ENCODE peak calls at places on chromosomes 6 and 20, in five cellular contexts. One of them, this sample, is unnamed.

GRCh38 chr6:147203311-147204059 is 732 bp upstream of the STXBP5 start:
- DNase-seq in fibroblast of mammary gland: peak
- DNase-seq in hepatic stellate cell: peak
- DNase-seq in stimulated activated CD4-positive, alpha-beta T cell treated with anti-CD3 and anti-CD28 coated beads, Interleukin-1b, Interleukin-23, amount 100 ng/mL, for 1 hour: peak
- DNase-seq in amniotic stem cell: no peak
- DNase-seq in this sample: peak

GRCh38 chr20:13009682-13010406 is 1.1 kb downstream of the SPTLC3 start:
- DNase-seq in fibroblast of mammary gland: peak
- DNase-seq in hepatic stellate cell: peak
- DNase-seq in stimulated activated CD4-positive, alpha-beta T cell treated with anti-CD3 and anti-CD28 coated beads, Interleukin-1b, Interleukin-23, amount 100 ng/mL, for 1 hour: no peak
- DNase-seq in amniotic stem cell: peak
- DNase-seq in this sample: no peak

GRCh38 chr6:47141166-47141565 is 99.0 kb upstream of the ADGRF1 start:
- DNase-seq in fibroblast of mammary gland: peak
- DNase-seq in hepatic stellate cell: no peak
- DNase-seq in stimulated activated CD4-positive, alpha-beta T cell treated with anti-CD3 and anti-CD28 coated beads, Interleukin-1b, Interleukin-23, amount 100 ng/mL, for 1 hour: no peak
- DNase-seq in amniotic stem cell: no peak
- DNase-seq in this sample: no peak

GRCh38 chr6:5679271-5679670 is 327.5 kb downstream of the NRN1 start:
- DNase-seq in fibroblast of mammary gland: no peak
- DNase-seq in hepatic stellate cell: no peak
- DNase-seq in stimulated activated CD4-positive, alpha-beta T cell treated with anti-CD3 and anti-CD28 coated beads, Interleukin-1b, Interleukin-23, amount 100 ng/mL, for 1 hour: no peak
- DNase-seq in amniotic stem cell: no peak
- DNase-seq in this sample: no peak

GRCh38 chr6:27902335-27903314 is 9.6 kb downstream of the OR2B2 start:
- DNase-seq in fibroblast of mammary gland: peak
- DNase-seq in hepatic stellate cell: peak
- DNase-seq in stimulated activated CD4-positive, alpha-beta T cell treated with anti-CD3 and anti-CD28 coated beads, Interleukin-1b, Interleukin-23, amount 100 ng/mL, for 1 hour: peak
- DNase-seq in amniotic stem cell: peak
- DNase-seq in this sample: peak

GRCh38 chr6:155958550-155958949 is 502.9 kb upstream of the NOX3 start:
- DNase-seq in fibroblast of mammary gland: no peak
- DNase-seq in hepatic stellate cell: no peak
- DNase-seq in stimulated activated CD4-positive, alpha-beta T cell treated with anti-CD3 and anti-CD28 coated beads, Interleukin-1b, Interleukin-23, amount 100 ng/mL, for 1 hour: no peak
- DNase-seq in amniotic stem cell: no peak
- DNase-seq in this sample: no peak

GRCh38 chr6:87277123-87277522 is 45.3 kb upstream of the SMIM8 start:
- DNase-seq in fibroblast of mammary gland: peak
- DNase-seq in hepatic stellate cell: no peak
- DNase-seq in stimulated activated CD4-positive, alpha-beta T cell treated with anti-CD3 and anti-CD28 coated beads, Interleukin-1b, Interleukin-23, amount 100 ng/mL, for 1 hour: no peak
- DNase-seq in amniotic stem cell: no peak
- DNase-seq in this sample: peak

GRCh38 chr6:14925025-14925595 is 320.8 kb upstream of the JARID2 start:
- DNase-seq in fibroblast of mammary gland: no peak
- DNase-seq in hepatic stellate cell: no peak
- DNase-seq in stimulated activated CD4-positive, alpha-beta T cell treated with anti-CD3 and anti-CD28 coated beads, Interleukin-1b, Interleukin-23, amount 100 ng/mL, for 1 hour: no peak
- DNase-seq in amniotic stem cell: no peak
- DNase-seq in this sample: peak

GRCh38 chr6:30646450-30647038 is 389 bp upstream of the C6orf136 start:
- DNase-seq in fibroblast of mammary gland: peak
- DNase-seq in hepatic stellate cell: peak
- DNase-seq in stimulated activated CD4-positive, alpha-beta T cell treated with anti-CD3 and anti-CD28 coated beads, Interleukin-1b, Interleukin-23, amount 100 ng/mL, for 1 hour: no peak
- DNase-seq in amniotic stem cell: no peak
- DNase-seq in this sample: no peak

GRCh38 chr20:33707668-33708067 is 12.4 kb downstream of the PXMP4 start:
- DNase-seq in fibroblast of mammary gland: no peak
- DNase-seq in hepatic stellate cell: no peak
- DNase-seq in stimulated activated CD4-positive, alpha-beta T cell treated with anti-CD3 and anti-CD28 coated beads, Interleukin-1b, Interleukin-23, amount 100 ng/mL, for 1 hour: no peak
- DNase-seq in amniotic stem cell: no peak
- DNase-seq in this sample: no peak

GRCh38 chr20:57514273-57514751 is 10.6 kb downstream of the CTCFL start:
- DNase-seq in fibroblast of mammary gland: peak
- DNase-seq in hepatic stellate cell: peak
- DNase-seq in stimulated activated CD4-positive, alpha-beta T cell treated with anti-CD3 and anti-CD28 coated beads, Interleukin-1b, Interleukin-23, amount 100 ng/mL, for 1 hour: no peak
- DNase-seq in amniotic stem cell: peak
- DNase-seq in this sample: no peak

GRCh38 chr20:13492001-13492480 is 146.7 kb downstream of the TASP1 start:
- DNase-seq in fibroblast of mammary gland: peak
- DNase-seq in hepatic stellate cell: no peak
- DNase-seq in stimulated activated CD4-positive, alpha-beta T cell treated with anti-CD3 and anti-CD28 coated beads, Interleukin-1b, Interleukin-23, amount 100 ng/mL, for 1 hour: no peak
- DNase-seq in amniotic stem cell: no peak
- DNase-seq in this sample: no peak

GRCh38 chr20:25087186-25087929 is 5.4 kb upstream of the VSX1 start:
- DNase-seq in fibroblast of mammary gland: no peak
- DNase-seq in hepatic stellate cell: no peak
- DNase-seq in stimulated activated CD4-positive, alpha-beta T cell treated with anti-CD3 and anti-CD28 coated beads, Interleukin-1b, Interleukin-23, amount 100 ng/mL, for 1 hour: no peak
- DNase-seq in amniotic stem cell: no peak
- DNase-seq in this sample: no peak

GRCh38 chr6:163054641-163055040 is 326.9 kb downstream of the PACRG start:
- DNase-seq in fibroblast of mammary gland: no peak
- DNase-seq in hepatic stellate cell: no peak
- DNase-seq in stimulated activated CD4-positive, alpha-beta T cell treated with anti-CD3 and anti-CD28 coated beads, Interleukin-1b, Interleukin-23, amount 100 ng/mL, for 1 hour: no peak
- DNase-seq in amniotic stem cell: no peak
- DNase-seq in this sample: no peak

GRCh38 chr6:75222261-75222660 is 16.4 kb upstream of the COL12A1 start:
- DNase-seq in fibroblast of mammary gland: no peak
- DNase-seq in hepatic stellate cell: no peak
- DNase-seq in stimulated activated CD4-positive, alpha-beta T cell treated with anti-CD3 and anti-CD28 coated beads, Interleukin-1b, Interleukin-23, amount 100 ng/mL, for 1 hour: no peak
- DNase-seq in amniotic stem cell: no peak
- DNase-seq in this sample: no peak

GRCh38 chr6:38262609-38263008 is 377.1 kb downstream of the BTBD9 start:
- DNase-seq in fibroblast of mammary gland: peak
- DNase-seq in hepatic stellate cell: no peak
- DNase-seq in stimulated activated CD4-positive, alpha-beta T cell treated with anti-CD3 and anti-CD28 coated beads, Interleukin-1b, Interleukin-23, amount 100 ng/mL, for 1 hour: no peak
- DNase-seq in amniotic stem cell: no peak
- DNase-seq in this sample: no peak

GRCh38 chr6:166824146-166824879 is 132.0 kb downstream of the RNASET2 start:
- DNase-seq in fibroblast of mammary gland: no peak
- DNase-seq in hepatic stellate cell: no peak
- DNase-seq in stimulated activated CD4-positive, alpha-beta T cell treated with anti-CD3 and anti-CD28 coated beads, Interleukin-1b, Interleukin-23, amount 100 ng/mL, for 1 hour: no peak
- DNase-seq in amniotic stem cell: no peak
- DNase-seq in this sample: no peak

GRCh38 chr20:57391439-57392129 is 388 bp downstream of the RBM38 start:
- DNase-seq in fibroblast of mammary gland: no peak
- DNase-seq in hepatic stellate cell: no peak
- DNase-seq in stimulated activated CD4-positive, alpha-beta T cell treated with anti-CD3 and anti-CD28 coated beads, Interleukin-1b, Interleukin-23, amount 100 ng/mL, for 1 hour: no peak
- DNase-seq in amniotic stem cell: no peak
- DNase-seq in this sample: peak

GRCh38 chr6:87029711-87030314 is 65.1 kb downstream of the CGA start:
- DNase-seq in fibroblast of mammary gland: peak
- DNase-seq in hepatic stellate cell: peak
- DNase-seq in stimulated activated CD4-positive, alpha-beta T cell treated with anti-CD3 and anti-CD28 coated beads, Interleukin-1b, Interleukin-23, amount 100 ng/mL, for 1 hour: no peak
- DNase-seq in amniotic stem cell: peak
- DNase-seq in this sample: peak

GRCh38 chr6:144244688-144245087 is 40.4 kb upstream of the UTRN start:
- DNase-seq in fibroblast of mammary gland: no peak
- DNase-seq in hepatic stellate cell: no peak
- DNase-seq in stimulated activated CD4-positive, alpha-beta T cell treated with anti-CD3 and anti-CD28 coated beads, Interleukin-1b, Interleukin-23, amount 100 ng/mL, for 1 hour: no peak
- DNase-seq in amniotic stem cell: no peak
- DNase-seq in this sample: no peak

GRCh38 chr20:23436681-23437080 is 2.8 kb upstream of the CSTL1 start:
- DNase-seq in fibroblast of mammary gland: no peak
- DNase-seq in hepatic stellate cell: no peak
- DNase-seq in stimulated activated CD4-positive, alpha-beta T cell treated with anti-CD3 and anti-CD28 coated beads, Interleukin-1b, Interleukin-23, amount 100 ng/mL, for 1 hour: no peak
- DNase-seq in amniotic stem cell: no peak
- DNase-seq in this sample: no peak

GRCh38 chr20:45450097-45450818 is 19.3 kb upstream of the WFDC2 start:
- DNase-seq in fibroblast of mammary gland: peak
- DNase-seq in hepatic stellate cell: peak
- DNase-seq in stimulated activated CD4-positive, alpha-beta T cell treated with anti-CD3 and anti-CD28 coated beads, Interleukin-1b, Interleukin-23, amount 100 ng/mL, for 1 hour: no peak
- DNase-seq in amniotic stem cell: no peak
- DNase-seq in this sample: peak

GRCh38 chr20:5544702-5545101 is 205.5 kb upstream of the SHLD1 start:
- DNase-seq in fibroblast of mammary gland: no peak
- DNase-seq in hepatic stellate cell: no peak
- DNase-seq in stimulated activated CD4-positive, alpha-beta T cell treated with anti-CD3 and anti-CD28 coated beads, Interleukin-1b, Interleukin-23, amount 100 ng/mL, for 1 hour: no peak
- DNase-seq in amniotic stem cell: no peak
- DNase-seq in this sample: no peak

GRCh38 chr20:36579996-36580545 is 6.7 kb downstream of the TGIF2 start:
- DNase-seq in fibroblast of mammary gland: peak
- DNase-seq in hepatic stellate cell: no peak
- DNase-seq in stimulated activated CD4-positive, alpha-beta T cell treated with anti-CD3 and anti-CD28 coated beads, Interleukin-1b, Interleukin-23, amount 100 ng/mL, for 1 hour: no peak
- DNase-seq in amniotic stem cell: no peak
- DNase-seq in this sample: no peak

GRCh38 chr6:39086294-39086693 is 28.7 kb downstream of the SAYSD1 start:
- DNase-seq in fibroblast of mammary gland: no peak
- DNase-seq in hepatic stellate cell: no peak
- DNase-seq in stimulated activated CD4-positive, alpha-beta T cell treated with anti-CD3 and anti-CD28 coated beads, Interleukin-1b, Interleukin-23, amount 100 ng/mL, for 1 hour: no peak
- DNase-seq in amniotic stem cell: no peak
- DNase-seq in this sample: no peak

GRCh38 chr6:152063170-152063921 is 255.9 kb downstream of the ESR1 start:
- DNase-seq in fibroblast of mammary gland: no peak
- DNase-seq in hepatic stellate cell: no peak
- DNase-seq in stimulated activated CD4-positive, alpha-beta T cell treated with anti-CD3 and anti-CD28 coated beads, Interleukin-1b, Interleukin-23, amount 100 ng/mL, for 1 hour: no peak
- DNase-seq in amniotic stem cell: no peak
- DNase-seq in this sample: no peak

GRCh38 chr6:37868447-37868825 is 48.9 kb downstream of the ZFAND3 start:
- DNase-seq in fibroblast of mammary gland: peak
- DNase-seq in hepatic stellate cell: peak
- DNase-seq in stimulated activated CD4-positive, alpha-beta T cell treated with anti-CD3 and anti-CD28 coated beads, Interleukin-1b, Interleukin-23, amount 100 ng/mL, for 1 hour: no peak
- DNase-seq in amniotic stem cell: no peak
- DNase-seq in this sample: no peak

GRCh38 chr20:35768731-35769664 is 2.8 kb upstream of the PHF20 start:
- DNase-seq in fibroblast of mammary gland: peak
- DNase-seq in hepatic stellate cell: peak
- DNase-seq in stimulated activated CD4-positive, alpha-beta T cell treated with anti-CD3 and anti-CD28 coated beads, Interleukin-1b, Interleukin-23, amount 100 ng/mL, for 1 hour: no peak
- DNase-seq in amniotic stem cell: peak
- DNase-seq in this sample: peak

GRCh38 chr20:19903168-19903676 is 113.9 kb upstream of the NAA20 start:
- DNase-seq in fibroblast of mammary gland: peak
- DNase-seq in hepatic stellate cell: peak
- DNase-seq in stimulated activated CD4-positive, alpha-beta T cell treated with anti-CD3 and anti-CD28 coated beads, Interleukin-1b, Interleukin-23, amount 100 ng/mL, for 1 hour: no peak
- DNase-seq in amniotic stem cell: no peak
- DNase-seq in this sample: no peak

GRCh38 chr6:99093781-99094180 is 146.0 kb upstream of the FBXL4 start:
- DNase-seq in fibroblast of mammary gland: no peak
- DNase-seq in hepatic stellate cell: no peak
- DNase-seq in stimulated activated CD4-positive, alpha-beta T cell treated with anti-CD3 and anti-CD28 coated beads, Interleukin-1b, Interleukin-23, amount 100 ng/mL, for 1 hour: no peak
- DNase-seq in amniotic stem cell: no peak
- DNase-seq in this sample: peak